ENCODE peak calls at places on chromosomes 13 and 19, in four cellular contexts. Z, A, E and V are unnamed samples.

GRCh38 chr19:49560358-49560900 is 19.9 kb downstream of the NOSIP start:
- DNase-seq in E (no peak), A (peak), Z (no peak), V (no peak)

GRCh38 chr19:19550972-19551861 is 13.2 kb downstream of the CILP2 start:
- DNase-seq in A (no peak), Z (no peak), E (no peak), V (no peak)

GRCh38 chr13:51912091-51912490 is 50.3 kb downstream of the CCDC70 start:
- DNase-seq in A (no peak), E (no peak), Z (no peak), V (no peak)

GRCh38 chr13:66578305-66578704 is 651.8 kb downstream of the PCDH9 start:
- DNase-seq in Z (no peak), A (no peak), E (no peak), V (no peak)

GRCh38 chr19:14686411-14686810 is 3.4 kb upstream of the ZNF333 start:
- DNase-seq in A (no peak), Z (no peak), E (peak), V (peak)

GRCh38 chr13:45827318-45827717 is 24.2 kb downstream of the SIAH3 start:
- DNase-seq in A (no peak), Z (no peak), E (no peak), V (no peak)

GRCh38 chr13:88932950-88933349 is 1261.8 kb downstream of the SLITRK5 start:
- DNase-seq in E (no peak), A (no peak), Z (no peak), V (no peak)

GRCh38 chr19:55528030-55528801 is 8.7 kb downstream of the SBK2 start:
- DNase-seq in Z (no peak), A (no peak), E (peak), V (no peak)

GRCh38 chr19:1412995-1413889 is 5.9 kb downstream of the DAZAP1 start:
- DNase-seq in Z (no peak), A (no peak), E (no peak), V (no peak)

GRCh38 chr19:39265321-39265916 is 2.8 kb upstream of the IFNL2 start:
- DNase-seq in A (no peak), Z (no peak), E (no peak), V (no peak)

GRCh38 chr19:12543855-12544254 is 7.4 kb downstream of the ZNF564 start:
- DNase-seq in E (no peak), Z (no peak), A (peak), V (no peak)

GRCh38 chr19:50547385-50548190 is 20.6 kb downstream of the LRRC4B start:
- DNase-seq in A (no peak), E (no peak), Z (no peak), V (no peak)

GRCh38 chr19:16208064-16208759 is 10.5 kb downstream of the AP1M1 start:
- DNase-seq in Z (no peak), E (no peak), A (no peak), V (no peak)

GRCh38 chr19:1746401-1747284 is 6.7 kb upstream of the ONECUT3 start:
- DNase-seq in Z (no peak), E (no peak), A (no peak), V (peak)

GRCh38 chr13:44434441-44435141 is 61.0 kb downstream of the SERP2 start:
- DNase-seq in E (no peak), A (no peak), Z (no peak), V (no peak)

GRCh38 chr13:42985312-42986175 is 6.5 kb downstream of the EPSTI1 start:
- DNase-seq in E (no peak), A (no peak), Z (no peak), V (no peak)

GRCh38 chr19:56829586-56829985 is 10.9 kb downstream of the PEG3 start:
- DNase-seq in Z (no peak), E (no peak), A (no peak), V (no peak)

GRCh38 chr13:107157272-107157671 is 589.3 kb upstream of the ARGLU1 start:
- DNase-seq in E (no peak), Z (no peak), A (no peak), V (no peak)

GRCh38 chr13:40986328-40986856 is 32.7 kb downstream of the ELF1 start:
- DNase-seq in Z (no peak), E (peak), A (no peak), V (no peak)

GRCh38 chr19:5054551-5055456 is 85.9 kb downstream of the KDM4B start:
- DNase-seq in E (no peak), A (no peak), Z (no peak), V (no peak)

GRCh38 chr13:60427285-60427684 is 30.3 kb downstream of the TDRD3 start:
- DNase-seq in Z (no peak), E (no peak), A (no peak), V (no peak)

GRCh38 chr13:30453727-30454126 is 12.0 kb downstream of the HMGB1 start:
- DNase-seq in E (no peak), A (no peak), Z (no peak), V (no peak)

GRCh38 chr13:33872005-33872351 is 54.0 kb downstream of the RFC3 start:
- DNase-seq in A (no peak), E (peak), Z (no peak), V (no peak)

GRCh38 chr13:41458939-41459753 is 1.8 kb downstream of the RGCC start:
- DNase-seq in A (peak), E (peak), Z (no peak), V (peak)

GRCh38 chr19:55490478-55491436 is 2.5 kb downstream of the SSC5D start:
- DNase-seq in Z (no peak), E (no peak), A (no peak), V (no peak)

GRCh38 chr19:10858204-10858828 is 10.1 kb downstream of the C19orf38 start:
- DNase-seq in E (no peak), Z (no peak), A (peak), V (no peak)

GRCh38 chr19:23437901-23438300 is 42.6 kb upstream of the ZNF91 start:
- DNase-seq in Z (no peak), A (no peak), E (no peak), V (no peak)

GRCh38 chr19:13623686-13624405 is 117.6 kb upstream of the CACNA1A start:
- DNase-seq in A (no peak), E (no peak), Z (no peak), V (no peak)

GRCh38 chr19:14361824-14362223 is 19.4 kb upstream of the ADGRE5 start:
- DNase-seq in A (peak), E (no peak), Z (no peak), V (no peak)

GRCh38 chr13:21435710-21436151 is 23.4 kb downstream of the ZDHHC20 start:
- DNase-seq in A (peak), E (peak), Z (no peak), V (peak)

GRCh38 chr13:21698975-21699679 is 28.3 kb downstream of the FGF9 start:
- DNase-seq in E (no peak), Z (no peak), A (no peak), V (no peak)

GRCh38 chr13:28819046-28819747 is 942 bp upstream of the MTUS2 start:
- DNase-seq in E (no peak), A (no peak), Z (no peak), V (no peak)
- TF ChIP-seq TCF7L2 in E (no peak), A (no peak), Z (no peak), V (no peak)

GRCh38 chr19:45276284-45276687 is 25.2 kb downstream of the MARK4 start:
- DNase-seq in E (peak), A (no peak), Z (no peak), V (no peak)
- TF ChIP-seq TCF7L2 in E (no peak), A (no peak), Z (no peak), V (no peak)

GRCh38 chr19:18086590-18087138 is at the start of gene IL12RB1:
- DNase-seq in A (no peak), Z (no peak), E (no peak), V (no peak)
- TF ChIP-seq TCF7L2 in A (no peak), Z (no peak), E (no peak), V (no peak)

GRCh38 chr13:74773263-74773662 is 639.1 kb upstream of the KLF12 start:
- DNase-seq in A (no peak), E (no peak), Z (no peak), V (no peak)

GRCh38 chr13:74774252-74774651 is 640.0 kb upstream of the KLF12 start:
- DNase-seq in E (no peak), A (no peak), Z (no peak), V (no peak)

GRCh38 chr13:74778087-74778486 is 643.9 kb upstream of the KLF12 start:
- DNase-seq in Z (no peak), A (no peak), E (no peak), V (no peak)

DNA sequence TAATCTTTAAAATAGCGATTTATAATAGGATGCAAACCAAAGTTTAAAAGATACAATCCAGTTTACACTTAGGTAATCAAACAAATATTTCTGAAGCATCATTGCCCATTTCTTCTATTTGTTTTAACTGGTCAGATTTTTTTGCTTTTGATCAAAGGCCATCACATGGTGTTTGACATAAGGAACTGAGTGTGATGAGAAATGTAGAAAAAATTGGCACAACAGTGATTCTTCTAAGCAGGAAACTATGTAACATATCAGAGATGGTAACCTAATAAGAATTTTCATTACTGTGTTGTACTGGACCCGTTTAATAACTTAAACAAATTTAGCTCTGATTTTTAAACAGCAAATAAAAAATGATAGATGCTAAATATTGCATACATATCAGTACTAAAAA is 644.7 kb upstream of the KLF12 start:
- DNase-seq in E (no peak), Z (no peak), A (no peak), V (no peak)
- TF ChIP-seq TCF7L2 in E (no peak), Z (no peak), A (no peak), V (no peak)

GRCh38 chr19:53196777-53197396 is 3.7 kb upstream of the ZNF665 start:
- DNase-seq in Z (peak), E (peak), A (peak), V (peak)

GRCh38 chr19:53193534-53194222 is 520 bp upstream of the ZNF665 start:
- DNase-seq in E (no peak), Z (no peak), A (no peak), V (no peak)

GRCh38 chr19:53190253-53190652 is 2.9 kb downstream of the ZNF665 start:
- DNase-seq in E (no peak), Z (no peak), A (no peak), V (no peak)

GRCh38 chr19:53195265-53195879 is 2.2 kb upstream of the ZNF665 start:
- DNase-seq in A (peak), E (peak), Z (peak), V (peak)

GRCh38 chr19:53192771-53193533 is at the start of gene ZNF665:
- DNase-seq in A (peak), E (no peak), Z (no peak), V (no peak)
- TF ChIP-seq TCF7L2 in A (no peak), E (no peak), Z (no peak), V (no peak)

GRCh38 chr13:112027250-112027649 is 39.7 kb upstream of the SOX1 start:
- DNase-seq in Z (no peak), A (no peak), E (no peak), V (no peak)
- TF ChIP-seq TCF7L2 in Z (no peak), A (no peak), E (no peak), V (no peak)

GRCh38 chr13:46858163-46858562 is 38.7 kb downstream of the HTR2A start:
- DNase-seq in Z (no peak), A (no peak), E (no peak), V (no peak)

GRCh38 chr13:46861959-46862358 is 34.9 kb downstream of the HTR2A start:
- DNase-seq in A (no peak), E (no peak), Z (no peak), V (no peak)

GRCh38 chr13:46858776-46859175 is 38.1 kb downstream of the HTR2A start:
- DNase-seq in Z (no peak), E (no peak), A (no peak), V (no peak)

GRCh38 chr13:46864941-46865340 is 31.9 kb downstream of the HTR2A start:
- DNase-seq in A (no peak), E (no peak), Z (no peak), V (no peak)

GRCh38 chr13:46860734-46861133 is 36.1 kb downstream of the HTR2A start:
- DNase-seq in A (no peak), E (no peak), Z (no peak), V (no peak)
- TF ChIP-seq TCF7L2 in A (no peak), E (no peak), Z (no peak), V (no peak)

GRCh38 chr13:23367907-23368306 is 65.6 kb downstream of the SACS start:
- DNase-seq in E (no peak), A (no peak), Z (no peak), V (no peak)
- TF ChIP-seq TCF7L2 in E (no peak), A (no peak), Z (no peak), V (no peak)